ENCODE peak calls at places on chromosomes 16 and 17, in seven cellular contexts. W is IMR-90, G is transverse colon, Z is H9, J is pancreas, I is Peyer's patch, B is thyroid gland. O is an unnamed sample.
A peak's percentile ranks its signal among the peaks of the same experiment; 100 is the strongest.

GRCh38 chr17:80451104-80451775 is 25.2 kb downstream of the NPTX1 start:
- DNase-seq in I (no peak), B (no peak), G (no peak), J (peak; percentile 38), Z (no peak), W (no peak), O (peak; percentile 54)

GRCh38 chr17:66526827-66527226 is 224.4 kb downstream of the PRKCA start:
- DNase-seq in I (no peak), Z (no peak), J (no peak), B (no peak), W (no peak), G (no peak), O (no peak)

GRCh38 chr16:69141014-69141413 is 8.6 kb downstream of the UTP4 start:
- DNase-seq in I (no peak), B (no peak), J (no peak), W (no peak), Z (no peak), G (no peak), O (no peak)

GRCh38 chr17:67246648-67247415 is 1.8 kb upstream of the HELZ start:
- DNase-seq in Z (peak; percentile 74), J (peak; percentile 51), I (peak; percentile 90), B (peak; percentile 82), W (peak; percentile 60), G (peak; percentile 76), O (peak; percentile 53)

GRCh38 chr17:4839965-4840892 is 7.1 kb downstream of the MINK1 start:
- DNase-seq in I (no peak), G (no peak), Z (no peak), J (no peak), W (peak; percentile 67), B (no peak), O (no peak)

GRCh38 chr17:79626156-79626890 is 15.5 kb upstream of the RBFOX3 start:
- DNase-seq in B (no peak), I (peak; percentile 33), Z (peak; percentile 65), G (peak; percentile 3), J (no peak), W (no peak), O (no peak)

GRCh38 chr16:67399218-67399733 is 6.0 kb upstream of the TPPP3 start:
- DNase-seq in J (no peak), G (no peak), I (peak; percentile 70), B (no peak), Z (peak; percentile 84), W (no peak), O (peak; percentile 42)

GRCh38 chr17:80716986-80717385 is 172.3 kb downstream of the RPTOR start:
- DNase-seq in B (no peak), W (peak; percentile 58), I (no peak), J (no peak), G (no peak), Z (no peak), O (no peak)

GRCh38 chr17:20852541-20853370 is 190.1 kb downstream of the USP22 start:
- DNase-seq in I (peak; percentile 46), Z (peak; percentile 85), W (no peak), J (no peak), G (peak; percentile 14), B (no peak), O (peak; percentile 41)

GRCh38 chr17:47785538-47786123 is 36.0 kb downstream of the OSBPL7 start:
- DNase-seq in Z (peak; percentile 81), I (no peak), W (peak; percentile 16), B (no peak), G (no peak), J (no peak), O (no peak)

GRCh38 chr17:40486513-40487370 is 14.7 kb downstream of the TNS4 start:
- DNase-seq in Z (no peak), G (no peak), W (peak; percentile 87), I (no peak), B (no peak), J (no peak), O (no peak)

DNA sequence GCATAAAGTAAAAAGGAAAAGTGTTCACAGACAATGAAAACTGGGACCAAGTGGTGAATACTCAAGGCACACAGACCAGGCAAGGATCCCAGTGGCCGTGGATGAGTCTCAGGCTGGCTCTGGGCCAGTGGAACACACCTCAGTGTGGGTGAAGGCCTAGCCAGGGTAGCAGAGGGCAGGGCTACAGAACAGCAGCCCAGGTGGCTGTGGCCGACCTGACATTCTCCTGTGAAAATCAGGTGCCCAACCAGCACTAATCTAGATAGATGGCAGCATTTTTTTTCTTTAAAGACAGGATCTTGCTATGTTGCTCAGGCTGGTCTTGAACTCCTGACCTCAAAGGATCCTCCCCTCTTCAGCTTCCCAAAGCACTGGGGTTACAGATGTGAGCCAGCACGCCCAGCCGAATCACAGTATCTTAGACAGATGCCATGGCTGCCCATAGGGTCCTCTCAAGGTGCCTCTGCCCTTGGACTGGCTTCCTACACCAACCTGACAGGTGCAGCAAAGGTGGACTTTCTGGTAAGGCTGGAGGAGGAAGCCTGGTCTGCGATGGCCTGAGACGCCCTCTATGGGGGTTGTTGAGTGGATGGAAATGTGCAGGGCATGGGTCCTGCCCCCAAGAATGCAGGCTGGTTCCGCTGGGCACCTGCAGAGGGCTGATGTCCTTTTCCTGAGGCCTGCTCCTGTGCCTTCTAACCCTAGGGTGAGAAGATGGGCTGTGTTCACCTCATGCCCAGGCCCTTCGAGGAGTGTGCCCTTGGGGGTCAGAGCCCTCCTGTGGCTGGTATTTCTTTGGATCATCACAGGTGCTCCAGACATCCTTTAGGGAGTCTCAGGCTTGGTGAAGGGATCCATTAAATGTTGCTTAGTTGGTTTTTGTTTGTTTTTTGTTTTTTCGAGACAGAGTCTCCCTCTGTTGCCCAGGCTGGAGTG is 3.8 kb upstream of the P4HB start:
- DNase-seq in G (no peak), W (no peak), B (no peak), J (peak; percentile 78), I (peak; percentile 68), Z (peak; percentile 71), O (no peak)
- TF ChIP-seq CTCF in G (no peak), W (no peak), B (no peak), J (no peak), I (no peak), Z (peak; percentile 38), O (no peak)

GRCh38 chr17:35073183-35073790 is 9.8 kb upstream of the RFFL start:
- DNase-seq in J (no peak), Z (no peak), I (no peak), W (no peak), G (no peak), B (no peak), O (no peak)
- H3K4me1 ChIP-seq in J (peaks cover 40% of the 10 kb centered on the region), Z (no peaks in the 10 kb centered on the region), I (no peaks in the 10 kb centered on the region), W (peaks cover 15% of the 10 kb centered on the region), G (peaks cover 4% of the 10 kb centered on the region), B (peaks cover 50% of the 10 kb centered on the region), O (no peaks in the 10 kb centered on the region)

DNA sequence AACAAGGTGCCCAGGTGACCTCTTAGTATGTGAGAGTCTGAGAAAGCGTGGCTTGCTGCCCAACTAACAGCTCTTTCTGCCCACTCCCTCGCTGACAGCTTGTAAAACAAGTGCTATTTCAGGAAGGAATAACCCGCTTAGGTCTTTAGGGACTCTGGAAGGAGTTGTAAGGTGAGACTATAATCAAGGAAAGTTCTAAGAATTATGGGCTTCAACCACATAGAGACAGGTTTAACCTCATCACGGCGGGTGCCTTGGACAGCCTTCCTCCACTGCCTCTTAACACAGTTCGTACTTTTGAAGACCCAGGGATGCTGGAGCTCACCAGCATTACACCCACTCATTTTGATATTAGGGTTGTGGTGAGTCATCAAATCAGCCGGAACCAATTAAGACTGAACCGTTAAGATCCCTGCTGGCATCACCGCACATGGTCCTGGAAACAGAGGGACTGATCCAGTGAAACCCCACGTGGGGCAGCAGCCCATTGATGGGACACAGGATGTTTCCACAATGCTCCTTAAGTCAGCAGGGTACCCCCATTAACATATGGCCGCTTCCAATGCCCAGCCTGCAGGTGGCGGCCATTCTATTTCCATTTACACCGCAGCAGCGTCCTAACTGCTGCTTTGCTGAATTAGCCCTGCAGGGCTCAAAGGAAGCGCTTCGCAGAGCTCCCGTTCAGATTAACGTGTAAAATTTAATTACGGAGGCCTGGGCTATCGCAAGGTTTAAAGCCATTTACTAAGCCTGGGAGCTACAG is 176.6 kb upstream of the SDK2 start:
- DNase-seq in Z (peak; percentile 94), G (peak; percentile 23), I (no peak), J (no peak), W (no peak), B (no peak), O (no peak)
- TF ChIP-seq CTCF in Z (peak; percentile 65), G (no peak), I (no peak), J (no peak), W (no peak), B (no peak), O (no peak)

GRCh38 chr16:88931936-88932335 is 45.1 kb downstream of the CBFA2T3 start:
- DNase-seq in I (no peak), B (no peak), J (peak; percentile 45), W (no peak), Z (no peak), G (no peak), O (no peak)
- H3K4me1 ChIP-seq in I (peaks cover 14% of the 10 kb centered on the region), B (peaks cover 9% of the 10 kb centered on the region), J (peaks cover 28% of the 10 kb centered on the region), W (peaks cover 2% of the 10 kb centered on the region), Z (no peaks in the 10 kb centered on the region), G (peaks cover 8% of the 10 kb centered on the region), O (no peaks in the 10 kb centered on the region)